ENCODE peak calls at places on chromosomes 1 and 21, in four cellular contexts. U is HCT116, V is HepG2, N is K562. H is an unnamed sample.

GRCh38 chr1:19758227-19758830 is 41.4 kb downstream of the TMCO4 start:
- DNase-seq in U (peak), V (no peak), N (no peak), H (no peak)

GRCh38 chr1:165734906-165735305 is 33.8 kb downstream of the TMCO1 start:
- DNase-seq in U (no peak), V (no peak), N (no peak), H (no peak)

GRCh38 chr1:69126761-69127160 is 441.0 kb upstream of the LRRC7 start:
- DNase-seq in U (no peak), V (no peak), N (no peak), H (no peak)

GRCh38 chr1:110684476-110684875 is 9.7 kb upstream of the KCNA3 start:
- DNase-seq in U (no peak), V (no peak), N (no peak), H (no peak)

GRCh38 chr1:154998818-154999650 is 3.6 kb upstream of the ZBTB7B start:
- DNase-seq in U (peak), V (no peak), N (peak), H (no peak)

GRCh38 chr1:232789660-232790059 is 15.6 kb upstream of the MAP10 start:
- DNase-seq in U (no peak), V (no peak), N (no peak), H (no peak)

GRCh38 chr1:186420923-186421322 is 40.0 kb downstream of the PDC start:
- DNase-seq in U (no peak), V (no peak), N (no peak), H (no peak)

GRCh38 chr1:224497714-224498573 is 63.3 kb upstream of the WDR26 start:
- DNase-seq in U (no peak), V (no peak), N (no peak), H (peak)

GRCh38 chr1:170568197-170568596 is 36.2 kb downstream of the GORAB start:
- DNase-seq in U (no peak), V (no peak), N (no peak), H (no peak)

GRCh38 chr1:75130312-75130677 is 3.9 kb upstream of the LHX8 start:
- DNase-seq in U (no peak), V (no peak), N (no peak), H (no peak)

GRCh38 chr1:89919174-89919573 is 75.7 kb upstream of the ZNF326 start:
- DNase-seq in U (no peak), V (no peak), N (no peak), H (no peak)

GRCh38 chr21:28336299-28336698 is 656.4 kb downstream of the LTN1 start:
- DNase-seq in U (no peak), V (peak), N (no peak), H (no peak)

GRCh38 chr21:30146558-30147282 is 19.9 kb downstream of the CLDN17 start:
- DNase-seq in U (no peak), V (no peak), N (no peak), H (no peak)

GRCh38 chr1:228162286-228163003 is 3.2 kb upstream of the IBA57 start:
- DNase-seq in U (no peak), V (no peak), N (no peak), H (no peak)

GRCh38 chr1:59185163-59185855 is 111.6 kb upstream of the FGGY start:
- DNase-seq in U (no peak), V (no peak), N (no peak), H (no peak)

GRCh38 chr1:151992345-151993083 is 1.1 kb downstream of the S100A10 start:
- DNase-seq in U (peak), V (peak), N (peak), H (peak)

GRCh38 chr1:34683616-34684015 is 71.2 kb upstream of the GJB5 start:
- DNase-seq in U (no peak), V (no peak), N (no peak), H (no peak)

GRCh38 chr1:206559661-206559995 is 52.3 kb downstream of the RASSF5 start:
- DNase-seq in U (no peak), V (no peak), N (peak), H (no peak)

GRCh38 chr1:21607549-21608529 is 61.3 kb downstream of the RAP1GAP start:
- DNase-seq in U (peak), V (peak), N (peak), H (no peak)

GRCh38 chr1:228283476-228284147 is 75.8 kb downstream of the OBSCN start:
- DNase-seq in U (no peak), V (no peak), N (no peak), H (no peak)

GRCh38 chr1:54336121-54336520 is 70.1 kb downstream of the SSBP3 start:
- DNase-seq in U (no peak), V (no peak), N (no peak), H (no peak)

GRCh38 chr1:46719689-46720088 is 775 bp upstream of the EFCAB14 start:
- DNase-seq in U (no peak), V (no peak), N (peak), H (no peak)

GRCh38 chr1:59032221-59032620 is 248.4 kb upstream of the JUN start:
- DNase-seq in U (no peak), V (no peak), N (no peak), H (no peak)

GRCh38 chr1:39462074-39462473 is 29.4 kb upstream of the BMP8A start:
- DNase-seq in U (no peak), V (no peak), N (no peak), H (no peak)

GRCh38 chr1:184300446-184300845 is 86.4 kb upstream of the C1orf21 start:
- DNase-seq in U (no peak), V (no peak), N (no peak), H (no peak)

GRCh38 chr1:152933196-152933595 is 13.8 kb upstream of the SPRR5 start:
- DNase-seq in U (no peak), V (no peak), N (no peak), H (no peak)

GRCh38 chr1:28062806-28063205 is 25.6 kb downstream of the EYA3 start:
- DNase-seq in U (no peak), V (no peak), N (no peak), H (no peak)

GRCh38 chr1:114427612-114428011 is 83.4 kb downstream of the TRIM33 start:
- DNase-seq in U (no peak), V (no peak), N (no peak), H (no peak)

GRCh38 chr1:114431026-114431425 is 80.0 kb downstream of the TRIM33 start:
- DNase-seq in U (no peak), V (no peak), N (no peak), H (no peak)

GRCh38 chr1:114423455-114423854 is 87.5 kb downstream of the TRIM33 start:
- DNase-seq in U (no peak), V (no peak), N (no peak), H (no peak)

GRCh38 chr1:114428083-114428754 is 82.8 kb downstream of the TRIM33 start:
- DNase-seq in U (no peak), V (no peak), N (no peak), H (no peak)
- TF ChIP-seq CTCF in U (peak), V (no peak), N (peak), H (peak)

DNA sequence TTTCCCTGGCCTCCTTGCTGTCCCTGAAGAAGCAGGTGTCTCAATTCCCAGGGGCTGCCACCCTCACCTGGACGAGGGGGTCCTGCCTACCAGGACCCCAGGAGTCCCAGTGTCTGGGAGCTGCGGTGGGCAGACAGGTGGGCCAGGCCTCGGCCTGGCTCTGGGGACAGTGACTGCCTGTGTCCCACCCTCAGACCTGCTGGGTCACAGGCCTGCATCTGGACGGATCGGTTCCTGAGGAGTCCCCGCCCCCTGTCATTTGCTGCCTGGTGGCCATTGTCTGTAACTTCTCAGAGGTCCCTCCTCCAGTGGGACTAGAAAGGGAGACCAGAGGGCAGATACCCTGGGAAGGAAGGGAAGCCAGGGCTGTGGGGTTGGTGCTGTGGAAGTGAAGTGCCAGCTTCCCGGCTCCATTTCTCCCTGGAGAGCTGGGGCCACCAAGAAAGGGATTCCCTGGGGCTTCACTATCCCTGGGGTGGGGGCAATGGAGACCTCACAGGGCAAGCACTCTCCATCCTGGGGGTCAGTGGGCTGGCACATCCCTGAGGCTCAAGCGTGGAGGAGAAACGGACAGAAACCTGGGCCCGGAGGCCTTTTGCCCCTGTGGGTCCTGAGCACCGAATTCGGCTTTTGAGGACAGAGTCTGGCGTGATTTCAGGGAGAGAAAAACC is 157.2 kb downstream of the PEX14 start:
- DNase-seq in U (no peak), V (no peak), N (no peak), H (no peak)
- TF ChIP-seq SIN3A in U (no peak), V (no peak), N (no peak), H (no peak)

DNA sequence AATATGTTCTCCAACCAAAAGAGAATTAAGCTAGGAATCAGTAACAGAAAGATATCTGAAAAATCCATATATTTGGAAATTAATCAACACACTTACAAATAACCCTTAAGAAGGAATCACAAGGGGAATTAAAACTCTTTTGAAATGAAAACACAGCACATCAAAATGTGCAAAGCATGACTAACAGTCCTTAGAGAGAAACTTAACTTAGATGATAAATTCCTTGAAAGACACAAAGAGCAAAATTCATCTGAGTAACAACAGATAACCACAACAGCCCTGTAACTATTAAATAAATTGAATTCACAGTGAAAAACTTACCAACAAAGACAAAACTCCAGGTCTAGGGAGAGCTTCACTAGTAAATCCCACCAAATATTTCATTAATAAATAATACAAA is 283.8 kb downstream of the SDCCAG8 start:
- DNase-seq in U (no peak), V (no peak), N (no peak), H (no peak)
- TF ChIP-seq TCF7L2 in U (no peak), V (no peak), N (no peak), H (no peak)

GRCh38 chr1:42690477-42691156 is 8.4 kb downstream of the YBX1 start:
- DNase-seq in U (no peak), V (no peak), N (no peak), H (no peak)
- TF ChIP-seq CTCF in U (no peak), V (peak), N (no peak), H (peak)

GRCh38 chr1:50969611-50970507 is at the start of gene CDKN2C:
- DNase-seq in U (no peak), V (peak), N (peak), H (peak)
- TF ChIP-seq SIN3A in U (peak), V (no peak), N (peak), H (peak)

GRCh38 chr1:244237445-244237844 is 186.4 kb downstream of the ZBTB18 start:
- DNase-seq in U (no peak), V (no peak), N (no peak), H (no peak)

GRCh38 chr1:244239261-244239770 is 188.2 kb downstream of the ZBTB18 start:
- DNase-seq in U (no peak), V (no peak), N (no peak), H (no peak)

GRCh38 chr1:244241438-244241837 is 190.4 kb downstream of the ZBTB18 start:
- DNase-seq in U (no peak), V (no peak), N (no peak), H (no peak)

GRCh38 chr1:244246334-244246733 is 195.3 kb downstream of the ZBTB18 start:
- DNase-seq in U (no peak), V (no peak), N (no peak), H (no peak)

GRCh38 chr1:244242446-244242845 is 191.4 kb downstream of the ZBTB18 start:
- DNase-seq in U (no peak), V (no peak), N (no peak), H (no peak)
- TF ChIP-seq TCF7L2 in U (no peak), V (no peak), N (no peak), H (no peak)

GRCh38 chr1:15623435-15623834 is 6.2 kb downstream of the DDI2 start:
- DNase-seq in U (no peak), V (no peak), N (no peak), H (no peak)

GRCh38 chr1:15624315-15624714 is 7.1 kb downstream of the DDI2 start:
- DNase-seq in U (no peak), V (no peak), N (no peak), H (no peak)

GRCh38 chr1:15621975-15622374 is 4.7 kb downstream of the DDI2 start:
- DNase-seq in U (no peak), V (no peak), N (no peak), H (no peak)

GRCh38 chr1:15620890-15621682 is 3.8 kb downstream of the DDI2 start:
- DNase-seq in U (no peak), V (no peak), N (no peak), H (no peak)

GRCh38 chr1:15622707-15623373 is 5.6 kb downstream of the DDI2 start:
- DNase-seq in U (no peak), V (no peak), N (peak), H (no peak)
- TF ChIP-seq CTCF in U (no peak), V (no peak), N (peak), H (no peak)

DNA sequence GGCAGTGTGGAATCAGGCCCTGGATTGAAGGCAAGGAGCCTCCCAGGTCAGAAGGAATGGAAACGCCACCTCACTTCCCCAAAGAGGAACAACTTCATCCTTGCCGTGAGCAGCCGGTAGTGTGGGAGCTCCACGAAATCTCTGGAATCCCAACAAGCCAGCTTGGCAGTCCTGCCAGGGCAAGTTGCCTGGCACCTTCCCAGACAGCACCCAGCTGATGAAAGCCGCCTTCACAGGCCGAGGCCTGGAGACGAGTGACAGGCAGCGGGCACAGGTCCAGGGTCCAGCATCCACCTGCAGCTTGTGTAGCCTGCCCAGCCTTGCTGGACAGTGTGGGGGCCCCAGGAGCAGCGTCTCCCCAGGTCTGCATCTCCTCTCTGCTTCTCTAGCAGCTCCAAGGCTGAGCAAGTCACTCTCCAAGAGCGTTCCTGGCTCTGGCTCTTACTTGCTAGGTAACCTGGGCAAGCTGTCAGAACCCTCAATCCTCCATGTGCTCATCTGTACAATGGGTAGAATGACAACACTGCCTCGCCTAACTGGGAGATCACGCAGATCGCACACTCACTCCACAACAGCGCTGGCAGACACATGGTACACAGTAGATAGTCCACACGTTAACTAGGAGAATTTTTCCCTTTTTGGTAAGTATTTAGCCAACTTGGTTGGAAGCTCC is 43.0 kb downstream of the ACOT7 start:
- DNase-seq in U (no peak), V (no peak), N (no peak), H (no peak)
- TF ChIP-seq SIN3A in U (no peak), V (no peak), N (no peak), H (no peak)

GRCh38 chr1:210741564-210741963 is 392.4 kb downstream of the KCNH1 start:
- DNase-seq in U (no peak), V (no peak), N (no peak), H (no peak)
- TF ChIP-seq TCF7L2 in U (no peak), V (no peak), N (no peak), H (no peak)